ENCODE peak calls at places on chromosomes 2 and 18, in four cellular contexts. G is IMR-90, B is H9, W is neuronal stem cell. F is an unnamed sample.

GRCh38 chr18:26911840-26912239 is 46.3 kb upstream of the AQP4 start:
- DNase-seq in G (no peak), B (no peak), W (no peak), F (no peak)

GRCh38 chr18:13321923-13322322 is 103.4 kb downstream of the LDLRAD4 start:
- DNase-seq in G (no peak), B (no peak), W (no peak), F (no peak)

GRCh38 chr2:127950264-127950663 is 64.5 kb upstream of the AMMECR1L start:
- DNase-seq in G (no peak), B (no peak), W (no peak), F (no peak)

GRCh38 chr2:10584843-10585475 is 104.8 kb downstream of the NOL10 start:
- DNase-seq in G (peak; percentile 93), B (no peak), W (peak; percentile 40), F (peak; percentile 97)

GRCh38 chr18:24910217-24910616 is 441.7 kb downstream of the ZNF521 start:
- DNase-seq in G (peak; percentile 44), B (no peak), W (no peak), F (no peak)

GRCh38 chr2:101406867-101407266 is 19.6 kb upstream of the CREG2 start:
- DNase-seq in G (peak; percentile 97), B (no peak), W (no peak), F (peak; percentile 92)

GRCh38 chr2:152436148-152436547 is 101.2 kb downstream of the FMNL2 start:
- DNase-seq in G (no peak), B (no peak), W (no peak), F (no peak)

GRCh38 chr2:49598231-49598630 is 443.9 kb upstream of the FSHR start:
- DNase-seq in G (no peak), B (no peak), W (no peak), F (no peak)

GRCh38 chr2:2938481-2938880 is 439.1 kb downstream of the EIPR1 start:
- DNase-seq in G (no peak), B (no peak), W (no peak), F (no peak)

GRCh38 chr18:24019641-24020331 is 5.2 kb downstream of the TTC39C start:
- DNase-seq in G (no peak), B (no peak), W (no peak), F (no peak)

GRCh38 chr2:113160962-113161361 is 12.8 kb upstream of the PSD4 start:
- DNase-seq in G (no peak), B (no peak), W (no peak), F (no peak)

GRCh38 chr2:231674587-231675334 is 33.6 kb upstream of the PTMA start:
- DNase-seq in G (peak; percentile 43), B (peak; percentile 96), W (peak; percentile 72), F (peak; percentile 77)

GRCh38 chr2:26472821-26473655 is 4.9 kb downstream of the OTOF start:
- DNase-seq in G (no peak), B (no peak), W (no peak), F (no peak)

GRCh38 chr2:40130251-40130994 is 321.5 kb downstream of the SLC8A1 start:
- DNase-seq in G (peak; percentile 77), B (no peak), W (no peak), F (peak; percentile 61)

GRCh38 chr18:56770097-56770496 is 118.9 kb downstream of the WDR7 start:
- DNase-seq in G (no peak), B (no peak), W (no peak), F (no peak)

GRCh38 chr18:78561757-78562445 is 417.7 kb upstream of the SALL3 start:
- DNase-seq in G (no peak), B (no peak), W (peak; percentile 11), F (no peak)

GRCh38 chr2:233369897-233370758 is 15.8 kb downstream of the DGKD start:
- DNase-seq in G (no peak), B (no peak), W (no peak), F (no peak)

GRCh38 chr2:152813381-152813780 is 95.0 kb downstream of the ARL6IP6 start:
- DNase-seq in G (no peak), B (no peak), W (no peak), F (no peak)

GRCh38 chr2:129070663-129071062 is 752.0 kb upstream of the HS6ST1 start:
- DNase-seq in G (no peak), B (no peak), W (no peak), F (no peak)

GRCh38 chr2:118539290-118539689 is 308.2 kb downstream of the EN1 start:
- DNase-seq in G (peak; percentile 34), B (peak; percentile 57), W (no peak), F (no peak)

GRCh38 chr18:24014986-24015896 is 687 bp downstream of the TTC39C start:
- DNase-seq in G (peak; percentile 76), B (peak; percentile 51), W (peak; percentile 46), F (peak; percentile 78)

GRCh38 chr2:138275292-138275690 is 226.3 kb upstream of the SPOPL start:
- DNase-seq in G (no peak), B (no peak), W (no peak), F (no peak)

GRCh38 chr2:193462411-193462810 is 1267.7 kb upstream of the TMEFF2 start:
- DNase-seq in G (no peak), B (no peak), W (no peak), F (no peak)

GRCh38 chr2:239305222-239305575 is 95.6 kb downstream of the HDAC4 start:
- DNase-seq in G (no peak), B (no peak), W (no peak), F (no peak)

GRCh38 chr2:239443666-239444567 is 43.1 kb upstream of the HDAC4 start:
- DNase-seq in G (peak; percentile 2), B (no peak), W (no peak), F (no peak)

GRCh38 chr2:239689410-239689809 is 288.6 kb upstream of the HDAC4 start:
- DNase-seq in G (no peak), B (no peak), W (no peak), F (no peak)

GRCh38 chr2:231133365-231134114 is 8.7 kb upstream of the HTR2B start:
- DNase-seq in G (peak; percentile 58), B (no peak), W (no peak), F (peak; percentile 54)

GRCh38 chr2:2758793-2759367 is 427.8 kb upstream of the MYT1L start:
- DNase-seq in G (no peak), B (no peak), W (no peak), F (no peak)

GRCh38 chr18:74849316-74849715 is 251.6 kb downstream of the ZNF407 start:
- DNase-seq in G (no peak), B (no peak), W (no peak), F (no peak)

GRCh38 chr2:1748176-1748740 is 3.9 kb upstream of the PXDN start:
- DNase-seq in G (no peak), B (peak; percentile 15), W (no peak), F (peak; percentile 50)

GRCh38 chr18:59744271-59744721 is 47.1 kb upstream of the CCBE1 start:
- DNase-seq in G (peak; percentile 96), B (no peak), W (no peak), F (peak; percentile 54)

GRCh38 chr2:157822993-157823392 is 53.1 kb downstream of the ACVR1 start:
- DNase-seq in G (peak; percentile 83), B (no peak), W (no peak), F (peak; percentile 64)

GRCh38 chr2:234025475-234025874 is 25.0 kb upstream of the SPP2 start:
- DNase-seq in G (no peak), B (no peak), W (no peak), F (no peak)

GRCh38 chr2:86048888-86049287 is 56.8 kb downstream of the POLR1A start:
- DNase-seq in G (no peak), B (peak; percentile 10), W (no peak), F (no peak)

GRCh38 chr2:134402385-134402784 is 148.5 kb downstream of the MGAT5 start:
- DNase-seq in G (peak; percentile 64), B (no peak), W (no peak), F (peak; percentile 46)

GRCh38 chr2:137117385-137117784 is 352.0 kb downstream of the THSD7B start:
- DNase-seq in G (no peak), B (no peak), W (no peak), F (no peak)

GRCh38 chr2:54000524-54000923 is 29.7 kb upstream of the PSME4 start:
- DNase-seq in G (peak; percentile 12), B (no peak), W (no peak), F (no peak)

GRCh38 chr2:3251974-3252373 is 125.6 kb downstream of the EIPR1 start:
- DNase-seq in G (peak; percentile 5), B (no peak), W (no peak), F (no peak)

GRCh38 chr18:8260847-8261246 is 348.4 kb upstream of the RAB12 start:
- DNase-seq in G (no peak), B (no peak), W (no peak), F (no peak)

GRCh38 chr18:67710639-67711038 is 194.1 kb upstream of the DSEL start:
- DNase-seq in G (no peak), B (no peak), W (no peak), F (no peak)

GRCh38 chr2:221034973-221035372 is 537.1 kb downstream of the EPHA4 start:
- DNase-seq in G (no peak), B (no peak), W (no peak), F (no peak)
- H2BK120ac ChIP-seq in G (no peak overlapping the region), B (no peak overlapping the region), W (no peak overlapping the region), F (no peak overlapping the region)

DNA sequence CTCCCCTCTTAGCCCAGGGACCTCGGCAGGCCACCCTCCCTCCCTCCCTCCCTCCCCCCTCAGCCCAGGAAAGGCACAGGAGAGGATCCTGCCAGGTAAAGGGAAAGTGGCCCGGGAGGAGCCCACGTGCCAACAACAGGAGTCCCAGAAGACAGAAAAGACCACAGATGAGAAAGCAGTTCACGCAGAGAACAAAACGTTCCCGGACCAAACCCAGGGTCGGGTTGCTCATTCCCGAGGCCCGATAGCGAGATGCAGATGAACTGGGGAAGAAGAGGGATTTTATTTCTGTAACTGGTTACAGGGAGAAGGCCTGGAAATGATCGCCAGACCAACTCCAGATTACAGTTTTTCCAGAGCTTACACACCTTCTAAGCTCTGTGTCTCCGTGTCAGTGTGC is 942 bp upstream of the NEU4 start:
- DNase-seq in G (no peak), B (peak; percentile 55), W (no peak), F (no peak)
- H2BK120ac ChIP-seq in G (no peak overlapping the region), B (no peak overlapping the region), W (no peak overlapping the region), F (no peak overlapping the region)

GRCh38 chr2:188028739-188029138 is 262.9 kb upstream of the GULP1 start:
- DNase-seq in G (no peak), B (peak; percentile 63), W (no peak), F (no peak)
- H2BK120ac ChIP-seq in G (no peak overlapping the region), B (no peak overlapping the region), W (no peak overlapping the region), F (no peak overlapping the region)

GRCh38 chr2:207473203-207473865 is 56.4 kb upstream of the CREB1 start:
- DNase-seq in G (peak; percentile 88), B (peak; percentile 61), W (peak; percentile 41), F (peak; percentile 88)

GRCh38 chr2:207473866-207474251 is 55.9 kb upstream of the CREB1 start:
- DNase-seq in G (no peak), B (no peak), W (no peak), F (no peak)

GRCh38 chr2:207474871-207475485 is 54.8 kb upstream of the CREB1 start:
- DNase-seq in G (peak; percentile 68), B (no peak), W (peak; percentile 51), F (peak; percentile 64)

GRCh38 chr2:207477896-207478295 is 51.9 kb upstream of the CREB1 start:
- DNase-seq in G (no peak), B (no peak), W (no peak), F (no peak)

GRCh38 chr2:207475546-207475945 is 54.2 kb upstream of the CREB1 start:
- DNase-seq in G (no peak), B (no peak), W (no peak), F (no peak)
- H2BK120ac ChIP-seq in G (no peak overlapping the region), B (no peak overlapping the region), W (no peak overlapping the region), F (no peak overlapping the region)

F was measured in mesenchymal stem cell.